ENCODE peak calls at places on chromosome 10, in eight cellular contexts. P is iris pigment epithelial cell; B is naive thymus-derived CD8-positive, alpha-beta T cell; R is cerebellum; J is bronchial epithelial cell; K is activated naive CD8-positive, alpha-beta T cell treated with anti-CD3 and anti-CD28 coated beads for 36 hours; S is astrocyte of the spinal cord; A is AG20443. Q is an unnamed sample.

GRCh38 chr10:16964571-16965241 is 147.5 kb upstream of the RSU1 start:
- DNase-seq in B (no peak), K (no peak), J (no peak), S (no peak), P (no peak), R (no peak), A (no peak), Q (no peak)

GRCh38 chr10:79490400-79491081 is 21.8 kb upstream of the EIF5AL1 start:
- DNase-seq in P (peak; percentile 43), S (peak; percentile 77), B (no peak), A (peak; percentile 65), K (no peak), R (no peak), J (no peak), Q (no peak)

GRCh38 chr10:29736325-29737208 is 101.8 kb upstream of the SVIL start:
- DNase-seq in J (no peak), K (peak; percentile 47), P (peak; percentile 50), S (peak; percentile 58), B (peak; percentile 23), A (peak; percentile 95), R (peak; percentile 15), Q (no peak)

GRCh38 chr10:74683621-74684114 is 142.7 kb upstream of the KAT6B start:
- DNase-seq in B (no peak), R (no peak), A (no peak), J (no peak), P (peak; percentile 8), K (no peak), S (no peak), Q (no peak)

GRCh38 chr10:107653832-107654287 is 489.4 kb upstream of the SORCS1 start:
- DNase-seq in B (no peak), J (peak; percentile 45), S (peak; percentile 24), K (no peak), A (peak; percentile 49), P (peak; percentile 43), R (no peak), Q (no peak)

GRCh38 chr10:13658256-13658655 is 71.5 kb downstream of the PRPF18 start:
- DNase-seq in R (no peak), B (peak; percentile 21), K (peak; percentile 40), A (no peak), S (no peak), P (no peak), J (no peak), Q (no peak)

GRCh38 chr10:117168135-117168674 is 29.1 kb upstream of the KCNK18 start:
- DNase-seq in S (no peak), A (peak; percentile 90), B (peak; percentile 74), P (peak; percentile 20), J (no peak), K (peak; percentile 75), R (peak; percentile 19), Q (peak; percentile 60)

GRCh38 chr10:31508882-31509281 is 189.9 kb downstream of the ZEB1 start:
- DNase-seq in S (peak; percentile 22), R (no peak), K (no peak), P (peak; percentile 74), J (no peak), A (no peak), B (no peak), Q (no peak)

GRCh38 chr10:90306187-90306586 is 551.7 kb downstream of the HTR7 start:
- DNase-seq in B (no peak), S (peak; percentile 95), R (no peak), J (peak; percentile 60), P (peak; percentile 93), K (no peak), A (no peak), Q (no peak)

GRCh38 chr10:71840177-71840711 is 10.8 kb downstream of the PSAP start:
- DNase-seq in P (peak; percentile 98), R (peak; percentile 90), K (no peak), B (no peak), A (peak; percentile 90), S (peak; percentile 94), J (peak; percentile 62), Q (no peak)

GRCh38 chr10:64385355-64385754 is 864.2 kb downstream of the REEP3 start:
- DNase-seq in A (no peak), P (no peak), R (no peak), J (no peak), S (no peak), B (no peak), K (no peak), Q (no peak)

Q was measured in memory B cell.